ENCODE peak calls at places on chromosomes 3 and 15, in seven cellular contexts. One of them, this sample, is unnamed.

GRCh38 chr3:19711160-19711782 is 222.7 kb downstream of the EFHB start:
- DNase-seq in mucosa of descending colon: no peak
- DNase-seq in endothelial cell: no peak
- DNase-seq in heart left ventricle: no peak
- DNase-seq in kidney epithelial cell: no peak
- DNase-seq in glutamatergic neuron: no peak
- DNase-seq in AG04450: no peak
- DNase-seq in this sample: no peak

GRCh38 chr3:103906808-103907207 is 1459.9 kb upstream of the ALCAM start:
- DNase-seq in mucosa of descending colon: no peak
- DNase-seq in endothelial cell: no peak
- DNase-seq in heart left ventricle: no peak
- DNase-seq in kidney epithelial cell: no peak
- DNase-seq in glutamatergic neuron: no peak
- DNase-seq in AG04450: no peak
- DNase-seq in this sample: no peak

GRCh38 chr15:74129411-74130088 is 836 bp upstream of the ISLR2 start:
- DNase-seq in mucosa of descending colon: no peak
- DNase-seq in endothelial cell: no peak
- DNase-seq in heart left ventricle: no peak
- DNase-seq in kidney epithelial cell: no peak
- DNase-seq in glutamatergic neuron: peak; percentile 38
- DNase-seq in AG04450: no peak
- DNase-seq in this sample: peak; percentile 40

GRCh38 chr15:92638291-92638708 is 17.3 kb downstream of the FAM174B start:
- DNase-seq in mucosa of descending colon: peak; percentile 57
- DNase-seq in endothelial cell: no peak
- DNase-seq in heart left ventricle: no peak
- DNase-seq in kidney epithelial cell: no peak
- DNase-seq in glutamatergic neuron: no peak
- DNase-seq in AG04450: peak; percentile 59
- DNase-seq in this sample: no peak

GRCh38 chr3:149588909-149589308 is 68.9 kb downstream of the WWTR1 start:
- DNase-seq in mucosa of descending colon: no peak
- DNase-seq in endothelial cell: no peak
- DNase-seq in heart left ventricle: no peak
- DNase-seq in kidney epithelial cell: no peak
- DNase-seq in glutamatergic neuron: no peak
- DNase-seq in AG04450: no peak
- DNase-seq in this sample: no peak

GRCh38 chr15:36585774-36586173 is 6.3 kb downstream of the CDIN1 start:
- DNase-seq in mucosa of descending colon: no peak
- DNase-seq in endothelial cell: no peak
- DNase-seq in heart left ventricle: no peak
- DNase-seq in kidney epithelial cell: no peak
- DNase-seq in glutamatergic neuron: no peak
- DNase-seq in AG04450: no peak
- DNase-seq in this sample: no peak

GRCh38 chr3:33372218-33373081 is 67.8 kb downstream of the UBP1 start:
- DNase-seq in mucosa of descending colon: peak; percentile 71
- DNase-seq in endothelial cell: peak; percentile 37
- DNase-seq in heart left ventricle: no peak
- DNase-seq in kidney epithelial cell: peak; percentile 23
- DNase-seq in glutamatergic neuron: peak; percentile 44
- DNase-seq in AG04450: no peak
- DNase-seq in this sample: peak; percentile 50

GRCh38 chr3:122272889-122273288 is 52.2 kb upstream of the CSTA start:
- DNase-seq in mucosa of descending colon: no peak
- DNase-seq in endothelial cell: no peak
- DNase-seq in heart left ventricle: no peak
- DNase-seq in kidney epithelial cell: no peak
- DNase-seq in glutamatergic neuron: no peak
- DNase-seq in AG04450: no peak
- DNase-seq in this sample: no peak

GRCh38 chr15:82566690-82567089 is 26.4 kb upstream of the RPS17 start:
- DNase-seq in mucosa of descending colon: no peak
- DNase-seq in endothelial cell: no peak
- DNase-seq in heart left ventricle: no peak
- DNase-seq in kidney epithelial cell: no peak
- DNase-seq in glutamatergic neuron: no peak
- DNase-seq in AG04450: no peak
- DNase-seq in this sample: no peak

GRCh38 chr3:194367992-194368841 is 1.3 kb downstream of the LRRC15 start:
- DNase-seq in mucosa of descending colon: no peak
- DNase-seq in endothelial cell: no peak
- DNase-seq in heart left ventricle: no peak
- DNase-seq in kidney epithelial cell: no peak
- DNase-seq in glutamatergic neuron: no peak
- DNase-seq in AG04450: no peak
- DNase-seq in this sample: peak; percentile 48

GRCh38 chr15:63347074-63347859 is 34.4 kb downstream of the CA12 start:
- DNase-seq in mucosa of descending colon: no peak
- DNase-seq in endothelial cell: no peak
- DNase-seq in heart left ventricle: no peak
- DNase-seq in kidney epithelial cell: no peak
- DNase-seq in glutamatergic neuron: no peak
- DNase-seq in AG04450: no peak
- DNase-seq in this sample: no peak

GRCh38 chr3:46898321-46899150 is 21.0 kb downstream of the PTH1R start:
- DNase-seq in mucosa of descending colon: no peak
- DNase-seq in endothelial cell: no peak
- DNase-seq in heart left ventricle: no peak
- DNase-seq in kidney epithelial cell: no peak
- DNase-seq in glutamatergic neuron: peak; percentile 35
- DNase-seq in AG04450: no peak
- DNase-seq in this sample: no peak

GRCh38 chr3:128033102-128033501 is 19.1 kb upstream of the SEC61A1 start:
- DNase-seq in mucosa of descending colon: no peak
- DNase-seq in endothelial cell: no peak
- DNase-seq in heart left ventricle: no peak
- DNase-seq in kidney epithelial cell: no peak
- DNase-seq in glutamatergic neuron: no peak
- DNase-seq in AG04450: no peak
- DNase-seq in this sample: no peak

GRCh38 chr3:99473321-99473751 is 165.1 kb upstream of the COL8A1 start:
- DNase-seq in mucosa of descending colon: no peak
- DNase-seq in endothelial cell: no peak
- DNase-seq in heart left ventricle: no peak
- DNase-seq in kidney epithelial cell: no peak
- DNase-seq in glutamatergic neuron: no peak
- DNase-seq in AG04450: no peak
- DNase-seq in this sample: no peak

GRCh38 chr3:81980566-81981494 is 219.4 kb upstream of the GBE1 start:
- DNase-seq in mucosa of descending colon: no peak
- DNase-seq in endothelial cell: no peak
- DNase-seq in heart left ventricle: no peak
- DNase-seq in kidney epithelial cell: no peak
- DNase-seq in glutamatergic neuron: no peak
- DNase-seq in AG04450: no peak
- DNase-seq in this sample: no peak

GRCh38 chr15:64877435-64877834 is 34.3 kb upstream of the ANKDD1A start:
- DNase-seq in mucosa of descending colon: peak; percentile 54
- DNase-seq in endothelial cell: no peak
- DNase-seq in heart left ventricle: peak; percentile 82
- DNase-seq in kidney epithelial cell: no peak
- DNase-seq in glutamatergic neuron: no peak
- DNase-seq in AG04450: no peak
- DNase-seq in this sample: no peak

GRCh38 chr3:59482684-59483083 is 432.9 kb upstream of the CFAP20DC start:
- DNase-seq in mucosa of descending colon: no peak
- DNase-seq in endothelial cell: no peak
- DNase-seq in heart left ventricle: no peak
- DNase-seq in kidney epithelial cell: no peak
- DNase-seq in glutamatergic neuron: no peak
- DNase-seq in AG04450: no peak
- DNase-seq in this sample: no peak

DNA sequence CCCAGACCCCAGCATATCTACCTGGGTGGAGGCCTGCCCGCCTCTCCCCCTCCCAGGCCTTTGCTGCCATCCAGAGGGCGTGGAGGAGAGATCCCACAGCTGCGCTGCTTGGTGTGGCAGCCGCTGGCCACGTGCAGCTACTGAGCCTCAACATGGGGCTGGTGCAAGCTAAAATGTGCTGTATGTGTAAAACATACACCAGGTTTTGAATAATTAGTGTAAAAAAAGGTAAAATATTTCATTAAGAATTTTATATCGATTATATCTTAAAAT is 95.8 kb downstream of the SEC22A start:
- DNase-seq in mucosa of descending colon: no peak
- DNase-seq in endothelial cell: no peak
- DNase-seq in heart left ventricle: no peak
- DNase-seq in kidney epithelial cell: no peak
- DNase-seq in glutamatergic neuron: no peak
- DNase-seq in AG04450: no peak
- DNase-seq in this sample: no peak
- TF ChIP-seq CTCF in mucosa of descending colon: no peak
- TF ChIP-seq CTCF in endothelial cell: no peak
- TF ChIP-seq CTCF in heart left ventricle: no peak
- TF ChIP-seq CTCF in kidney epithelial cell: peak; percentile 9
- TF ChIP-seq CTCF in glutamatergic neuron: no peak
- TF ChIP-seq CTCF in AG04450: no peak
- TF ChIP-seq CTCF in this sample: no peak

DNA sequence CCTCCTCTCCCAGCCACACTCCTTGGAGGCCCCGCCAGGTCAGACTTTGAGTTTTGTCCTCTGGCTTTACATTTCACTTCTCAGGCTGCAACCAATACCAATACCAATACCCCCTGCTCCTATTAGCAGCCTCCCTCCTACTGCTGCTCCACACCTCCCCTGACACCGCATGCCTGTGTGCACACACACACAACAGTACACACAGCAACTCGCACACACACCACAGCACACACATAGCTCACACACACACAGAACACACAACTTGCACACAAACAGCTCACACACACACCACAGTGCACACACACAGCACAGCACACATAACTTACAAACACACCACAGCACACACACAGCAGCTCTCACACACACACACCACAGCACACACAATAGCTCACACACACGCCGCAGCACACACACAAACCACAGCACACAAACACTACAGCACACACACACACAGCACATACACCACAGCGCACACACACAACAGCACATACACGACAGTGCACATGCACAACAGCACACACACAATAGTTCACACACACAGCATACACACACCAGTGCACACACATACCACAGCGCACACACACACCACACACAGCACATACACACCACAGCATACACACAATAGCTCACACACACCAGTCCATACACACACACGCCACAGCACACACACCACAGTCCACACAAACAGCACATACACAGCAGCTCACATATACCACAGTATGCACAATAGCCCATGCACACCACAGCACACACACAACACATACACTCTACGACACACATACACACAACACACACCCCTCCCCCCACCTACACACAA is 204.7 kb downstream of the UACA start:
- DNase-seq in mucosa of descending colon: no peak
- DNase-seq in endothelial cell: no peak
- DNase-seq in heart left ventricle: no peak
- DNase-seq in kidney epithelial cell: no peak
- DNase-seq in glutamatergic neuron: no peak
- DNase-seq in AG04450: no peak
- DNase-seq in this sample: no peak
- TF ChIP-seq CTCF in mucosa of descending colon: no peak
- TF ChIP-seq CTCF in endothelial cell: no peak
- TF ChIP-seq CTCF in heart left ventricle: no peak
- TF ChIP-seq CTCF in kidney epithelial cell: no peak
- TF ChIP-seq CTCF in glutamatergic neuron: no peak
- TF ChIP-seq CTCF in AG04450: no peak
- TF ChIP-seq CTCF in this sample: no peak

DNA sequence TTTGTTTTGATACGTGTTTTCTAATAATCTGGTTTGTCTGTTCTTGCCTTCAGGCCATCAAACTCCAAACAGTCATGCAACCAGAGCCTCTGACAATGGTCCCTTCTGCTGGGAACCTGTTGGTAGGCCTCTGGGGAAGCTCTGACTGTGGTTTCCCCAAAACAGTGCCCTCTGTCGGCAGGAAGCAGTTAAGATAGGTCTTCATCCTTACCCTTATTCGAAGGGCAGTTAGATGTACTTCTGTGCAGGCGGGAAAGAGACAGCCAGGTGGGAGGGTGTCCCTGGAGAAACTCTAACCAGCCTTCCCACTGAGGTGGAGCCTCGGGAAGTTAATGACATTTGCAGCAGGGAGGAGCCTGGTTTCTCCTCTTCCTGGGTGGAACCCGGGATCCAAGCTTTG is 81.6 kb upstream of the CHMP2B start:
- DNase-seq in mucosa of descending colon: peak; percentile 9
- DNase-seq in endothelial cell: no peak
- DNase-seq in heart left ventricle: no peak
- DNase-seq in kidney epithelial cell: no peak
- DNase-seq in glutamatergic neuron: peak; percentile 17
- DNase-seq in AG04450: no peak
- DNase-seq in this sample: peak; percentile 16
- TF ChIP-seq CTCF in mucosa of descending colon: no peak
- TF ChIP-seq CTCF in endothelial cell: no peak
- TF ChIP-seq CTCF in heart left ventricle: no peak
- TF ChIP-seq CTCF in kidney epithelial cell: peak; percentile 30
- TF ChIP-seq CTCF in glutamatergic neuron: no peak
- TF ChIP-seq CTCF in AG04450: peak; percentile 44
- TF ChIP-seq CTCF in this sample: no peak

GRCh38 chr3:151425640-151426336 is 35.1 kb downstream of the IGSF10 start:
- DNase-seq in mucosa of descending colon: no peak
- DNase-seq in endothelial cell: no peak
- DNase-seq in heart left ventricle: no peak
- DNase-seq in kidney epithelial cell: no peak
- DNase-seq in glutamatergic neuron: no peak
- DNase-seq in AG04450: no peak
- DNase-seq in this sample: no peak

GRCh38 chr3:151419806-151420205 is 35.3 kb upstream of the P2RY12 start:
- DNase-seq in mucosa of descending colon: no peak
- DNase-seq in endothelial cell: no peak
- DNase-seq in heart left ventricle: no peak
- DNase-seq in kidney epithelial cell: no peak
- DNase-seq in glutamatergic neuron: no peak
- DNase-seq in AG04450: no peak
- DNase-seq in this sample: no peak

GRCh38 chr3:151423091-151423490 is 37.8 kb downstream of the IGSF10 start:
- DNase-seq in mucosa of descending colon: no peak
- DNase-seq in endothelial cell: no peak
- DNase-seq in heart left ventricle: no peak
- DNase-seq in kidney epithelial cell: no peak
- DNase-seq in glutamatergic neuron: no peak
- DNase-seq in AG04450: no peak
- DNase-seq in this sample: no peak

GRCh38 chr3:151426337-151426648 is 34.6 kb downstream of the IGSF10 start:
- DNase-seq in mucosa of descending colon: no peak
- DNase-seq in endothelial cell: no peak
- DNase-seq in heart left ventricle: no peak
- DNase-seq in kidney epithelial cell: no peak
- DNase-seq in glutamatergic neuron: no peak
- DNase-seq in AG04450: no peak
- DNase-seq in this sample: no peak

DNA sequence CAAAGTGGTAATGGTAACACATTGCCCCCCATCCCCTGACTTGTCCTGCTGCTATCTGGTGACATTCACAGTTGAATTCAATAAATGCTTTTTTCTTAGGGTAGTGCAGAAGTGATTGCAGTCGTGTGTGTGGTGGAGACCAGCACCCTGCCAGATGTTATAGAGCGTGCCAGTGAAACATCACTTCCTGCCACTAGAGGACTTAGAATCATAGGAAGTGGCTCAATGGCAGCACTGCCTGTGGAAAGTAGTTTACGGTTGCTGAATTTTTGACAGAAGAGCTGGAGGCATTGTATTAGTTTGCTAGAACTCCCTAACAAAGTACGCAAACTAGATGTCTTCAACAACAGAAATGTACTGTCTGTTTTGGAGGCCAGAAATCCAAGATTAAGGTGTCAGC is 37.4 kb upstream of the P2RY12 start:
- DNase-seq in mucosa of descending colon: no peak
- DNase-seq in endothelial cell: no peak
- DNase-seq in heart left ventricle: no peak
- DNase-seq in kidney epithelial cell: no peak
- DNase-seq in glutamatergic neuron: no peak
- DNase-seq in AG04450: no peak
- DNase-seq in this sample: no peak
- TF ChIP-seq CTCF in mucosa of descending colon: no peak
- TF ChIP-seq CTCF in endothelial cell: no peak
- TF ChIP-seq CTCF in heart left ventricle: no peak
- TF ChIP-seq CTCF in kidney epithelial cell: no peak
- TF ChIP-seq CTCF in glutamatergic neuron: no peak
- TF ChIP-seq CTCF in AG04450: no peak
- TF ChIP-seq CTCF in this sample: no peak

This sample was measured in nephron progenitor cell.